ENCODE peak calls at places on chromosome 19, in nine cellular contexts. S, E, V, P, X, Q, I, H and U are unnamed samples.

GRCh38 chr19:34232566-34233481 is 21.5 kb upstream of the GARRE1 start:
- DNase-seq in S (no peak), P (no peak), Q (no peak), V (no peak), H (peak; percentile 19), E (peak; percentile 84), X (no peak), I (no peak), U (no peak)

GRCh38 chr19:39342647-39343305 is 555 bp downstream of the SAMD4B start:
- DNase-seq in Q (no peak), H (no peak), S (no peak), E (no peak), P (no peak), X (peak; percentile 4), V (peak; percentile 35), I (no peak), U (no peak)

GRCh38 chr19:44955500-44956439 is 590 bp downstream of the CLPTM1 start:
- DNase-seq in H (no peak), X (no peak), E (no peak), V (no peak), I (no peak), Q (no peak), P (no peak), S (no peak), U (no peak)

GRCh38 chr19:21483589-21484170 is 21.7 kb upstream of the ZNF429 start:
- DNase-seq in P (no peak), X (peak; percentile 43), Q (peak; percentile 38), V (peak; percentile 45), I (peak; percentile 62), E (no peak), S (peak; percentile 42), H (peak; percentile 20), U (peak; percentile 10)

GRCh38 chr19:30011051-30011578 is 69.1 kb downstream of the URI1 start:
- DNase-seq in H (no peak), X (no peak), V (peak; percentile 43), I (no peak), S (no peak), P (no peak), Q (no peak), E (peak; percentile 26), U (no peak)

GRCh38 chr19:58325623-58326022 is 1.2 kb upstream of the ZSCAN22 start:
- DNase-seq in Q (no peak), P (no peak), S (no peak), H (no peak), X (peak; percentile 12), E (no peak), V (no peak), I (no peak), U (no peak)

GRCh38 chr19:3178377-3178972 is at the start of gene S1PR4:
- DNase-seq in X (peak; percentile 36), E (no peak), S (peak; percentile 73), Q (peak; percentile 26), V (no peak), H (no peak), P (no peak), I (peak; percentile 75), U (peak; percentile 75)

GRCh38 chr19:40231544-40232424 is 5.3 kb upstream of the CCNP start:
- DNase-seq in X (no peak), S (no peak), E (no peak), H (no peak), P (no peak), I (no peak), V (peak; percentile 36), Q (no peak), U (no peak)

GRCh38 chr19:4277051-4277700 is 1.9 kb upstream of the SHD start:
- DNase-seq in I (no peak), H (no peak), V (no peak), X (no peak), S (no peak), P (no peak), Q (no peak), E (no peak), U (no peak)

GRCh38 chr19:45630463-45630862 is 8.7 kb downstream of the EML2 start:
- DNase-seq in Q (no peak), I (no peak), X (no peak), S (no peak), V (no peak), H (no peak), E (no peak), P (no peak), U (no peak)